ENCODE peak calls at places on chromosomes 4 and X, in nine cellular contexts. One of them, this sample, is unnamed.

GRCh38 chrX:74242050-74242449 is 61.9 kb upstream of the ZCCHC13 start:
- DNase-seq in activated gamma-delta T cell treated with Interleukin-2 at 50 U/mL for 16 hours: no peak
- DNase-seq in RPMI8226: no peak
- DNase-seq in lower leg skin: no peak
- DNase-seq in substantia nigra: no peak
- DNase-seq in fibroblast of pulmonary artery: peak
- DNase-seq in ecto neural progenitor cell: no peak
- DNase-seq in G401: no peak
- DNase-seq in C1 segment of cervical spinal cord: no peak
- DNase-seq in this sample: no peak

GRCh38 chr4:8869002-8869878 is 2.4 kb downstream of the HMX1 start:
- DNase-seq in activated gamma-delta T cell treated with Interleukin-2 at 50 U/mL for 16 hours: no peak
- DNase-seq in RPMI8226: no peak
- DNase-seq in lower leg skin: no peak
- DNase-seq in substantia nigra: no peak
- DNase-seq in fibroblast of pulmonary artery: no peak
- DNase-seq in ecto neural progenitor cell: no peak
- DNase-seq in G401: no peak
- DNase-seq in C1 segment of cervical spinal cord: no peak
- DNase-seq in this sample: no peak

GRCh38 chr4:159926871-159927270 is 824.0 kb downstream of the RAPGEF2 start:
- DNase-seq in activated gamma-delta T cell treated with Interleukin-2 at 50 U/mL for 16 hours: no peak
- DNase-seq in RPMI8226: no peak
- DNase-seq in lower leg skin: no peak
- DNase-seq in substantia nigra: no peak
- DNase-seq in fibroblast of pulmonary artery: no peak
- DNase-seq in ecto neural progenitor cell: no peak
- DNase-seq in G401: no peak
- DNase-seq in C1 segment of cervical spinal cord: no peak
- DNase-seq in this sample: no peak

GRCh38 chr4:4328206-4328605 is 38.2 kb downstream of the ZBTB49 start:
- DNase-seq in activated gamma-delta T cell treated with Interleukin-2 at 50 U/mL for 16 hours: no peak
- DNase-seq in RPMI8226: no peak
- DNase-seq in lower leg skin: peak
- DNase-seq in substantia nigra: no peak
- DNase-seq in fibroblast of pulmonary artery: no peak
- DNase-seq in ecto neural progenitor cell: no peak
- DNase-seq in G401: no peak
- DNase-seq in C1 segment of cervical spinal cord: no peak
- DNase-seq in this sample: no peak

GRCh38 chrX:42783456-42783855 is 5.5 kb upstream of the PPP1R2C start:
- DNase-seq in activated gamma-delta T cell treated with Interleukin-2 at 50 U/mL for 16 hours: no peak
- DNase-seq in RPMI8226: no peak
- DNase-seq in lower leg skin: no peak
- DNase-seq in substantia nigra: no peak
- DNase-seq in fibroblast of pulmonary artery: no peak
- DNase-seq in ecto neural progenitor cell: no peak
- DNase-seq in G401: no peak
- DNase-seq in C1 segment of cervical spinal cord: no peak
- DNase-seq in this sample: no peak

GRCh38 chr4:101307901-101308300 is 39.4 kb downstream of the PPP3CA start:
- DNase-seq in activated gamma-delta T cell treated with Interleukin-2 at 50 U/mL for 16 hours: no peak
- DNase-seq in RPMI8226: no peak
- DNase-seq in lower leg skin: no peak
- DNase-seq in substantia nigra: no peak
- DNase-seq in fibroblast of pulmonary artery: no peak
- DNase-seq in ecto neural progenitor cell: no peak
- DNase-seq in G401: no peak
- DNase-seq in C1 segment of cervical spinal cord: no peak
- DNase-seq in this sample: no peak

GRCh38 chrX:68354869-68355628 is 78.2 kb downstream of the OPHN1 start:
- DNase-seq in activated gamma-delta T cell treated with Interleukin-2 at 50 U/mL for 16 hours: no peak
- DNase-seq in RPMI8226: no peak
- DNase-seq in lower leg skin: no peak
- DNase-seq in substantia nigra: no peak
- DNase-seq in fibroblast of pulmonary artery: no peak
- DNase-seq in ecto neural progenitor cell: no peak
- DNase-seq in G401: no peak
- DNase-seq in C1 segment of cervical spinal cord: no peak
- DNase-seq in this sample: no peak

GRCh38 chr4:156790866-156791265 is 180.7 kb downstream of the PDGFC start:
- DNase-seq in activated gamma-delta T cell treated with Interleukin-2 at 50 U/mL for 16 hours: no peak
- DNase-seq in RPMI8226: no peak
- DNase-seq in lower leg skin: no peak
- DNase-seq in substantia nigra: no peak
- DNase-seq in fibroblast of pulmonary artery: peak
- DNase-seq in ecto neural progenitor cell: peak
- DNase-seq in G401: no peak
- DNase-seq in C1 segment of cervical spinal cord: no peak
- DNase-seq in this sample: no peak

GRCh38 chrX:72297953-72298730 is 7.6 kb downstream of the CITED1 start:
- DNase-seq in activated gamma-delta T cell treated with Interleukin-2 at 50 U/mL for 16 hours: no peak
- DNase-seq in RPMI8226: peak
- DNase-seq in lower leg skin: no peak
- DNase-seq in substantia nigra: no peak
- DNase-seq in fibroblast of pulmonary artery: peak
- DNase-seq in ecto neural progenitor cell: no peak
- DNase-seq in G401: no peak
- DNase-seq in C1 segment of cervical spinal cord: no peak
- DNase-seq in this sample: peak

GRCh38 chrX:23505531-23506303 is 161.6 kb upstream of the PRDX4 start:
- DNase-seq in activated gamma-delta T cell treated with Interleukin-2 at 50 U/mL for 16 hours: no peak
- DNase-seq in RPMI8226: no peak
- DNase-seq in lower leg skin: no peak
- DNase-seq in substantia nigra: no peak
- DNase-seq in fibroblast of pulmonary artery: no peak
- DNase-seq in ecto neural progenitor cell: no peak
- DNase-seq in G401: no peak
- DNase-seq in C1 segment of cervical spinal cord: no peak
- DNase-seq in this sample: no peak

This sample was measured in osteocyte.